ENCODE peak calls at places on chromosomes 4 and X, in five cellular contexts. E is GM04504; D is head of caudate nucleus; T is NB4; P is stimulated activated CD4-positive, alpha-beta T cell treated with anti-CD3 and anti-CD28 coated beads, Interleukin-4, amount 100 ng/mL, for 24 hours. K is an unnamed sample.

GRCh38 chr4:87232241-87232640 is 11.8 kb upstream of the KLHL8 start:
- DNase-seq in D (no peak), E (no peak), P (no peak), T (no peak), K (no peak)

GRCh38 chr4:77155631-77156345 is 1.2 kb upstream of the CCNG2 start:
- DNase-seq in P (no peak), T (no peak), E (no peak), D (no peak), K (no peak)

GRCh38 chrX:100615015-100615414 is 21.6 kb downstream of the TSPAN6 start:
- DNase-seq in E (peak; percentile 35), T (peak; percentile 3), P (no peak), D (no peak), K (peak; percentile 78)

GRCh38 chrX:130741151-130741550 is 161.9 kb downstream of the ENOX2 start:
- DNase-seq in T (no peak), D (no peak), E (no peak), P (no peak), K (no peak)

GRCh38 chrX:56797966-56798711 is 69.1 kb downstream of the NBDY start:
- DNase-seq in P (no peak), E (no peak), D (no peak), T (no peak), K (no peak)

GRCh38 chrX:103779156-103779555 is 2.5 kb downstream of the PLP1 start:
- DNase-seq in D (peak; percentile 71), P (no peak), T (no peak), E (no peak), K (no peak)

GRCh38 chrX:794311-794710 is 163.7 kb downstream of the SHOX start:
- DNase-seq in T (no peak), D (no peak), P (no peak), E (no peak), K (no peak)

GRCh38 chrX:153411988-153412574 is 809 bp downstream of the ZFP92 start:
- DNase-seq in T (no peak), E (no peak), D (no peak), P (no peak), K (no peak)

GRCh38 chr4:77805802-77806201 is 13.4 kb downstream of the CNOT6L start:
- DNase-seq in E (no peak), T (no peak), D (no peak), P (no peak), K (no peak)

GRCh38 chr4:94621491-94622080 is 136.2 kb upstream of the BMPR1B start:
- DNase-seq in E (no peak), P (peak; percentile 12), T (peak; percentile 44), D (peak; percentile 32), K (peak; percentile 67)

GRCh38 chr4:178812866-178813265 is 1370.6 kb upstream of the AGA start:
- DNase-seq in P (no peak), D (no peak), E (no peak), T (no peak), K (no peak)

GRCh38 chr4:183867247-183867646 is 37.9 kb upstream of the STOX2 start:
- DNase-seq in T (no peak), P (no peak), E (no peak), D (no peak), K (no peak)

GRCh38 chrX:22800360-22800759 is 199.4 kb upstream of the DDX53 start:
- DNase-seq in P (no peak), T (peak; percentile 86), D (no peak), E (peak; percentile 54), K (peak; percentile 81)

GRCh38 chr4:152193059-152193458 is 342.8 kb downstream of the FBXW7 start:
- DNase-seq in T (no peak), P (no peak), D (no peak), E (no peak), K (no peak)

GRCh38 chr4:83170952-83171399 is 56.4 kb upstream of the PLAC8 start:
- DNase-seq in E (no peak), D (no peak), P (no peak), T (no peak), K (no peak)

GRCh38 chr4:140691369-140691768 is 64.8 kb downstream of the TBC1D9 start:
- DNase-seq in T (no peak), D (no peak), E (peak; percentile 10), P (no peak), K (peak; percentile 26)

GRCh38 chrX:78573630-78574029 is 85.5 kb downstream of the RTL3 start:
- DNase-seq in P (no peak), D (no peak), T (no peak), E (no peak), K (no peak)

GRCh38 chr4:12265554-12265953 is 836.9 kb upstream of the HS3ST1 start:
- DNase-seq in D (no peak), P (no peak), T (no peak), E (no peak), K (no peak)

GRCh38 chr4:185210102-185210981 is 944 bp downstream of the SNX25 start:
- DNase-seq in P (peak; percentile 52), D (peak; percentile 72), E (no peak), T (peak; percentile 68), K (peak; percentile 31)

GRCh38 chr4:185782523-185782922 is 29.5 kb downstream of the SORBS2 start:
- DNase-seq in T (no peak), P (no peak), E (no peak), D (no peak), K (peak; percentile 86)

GRCh38 chrX:24858004-24858746 is 157.6 kb downstream of the ARX start:
- DNase-seq in T (no peak), E (no peak), D (no peak), P (no peak), K (no peak)

GRCh38 chr4:17356926-17357325 is 155.0 kb downstream of the QDPR start:
- DNase-seq in T (no peak), E (no peak), P (no peak), D (no peak), K (no peak)

K was measured in PC-3.